ENCODE peak calls at places on chromosomes 6 and 20, in five cellular contexts. K, S, O, E and Y are unnamed samples.

GRCh38 chr6:25366785-25367657 is 87.8 kb downstream of the CARMIL1 start:
- DNase-seq in K (no peak), S (no peak), O (no peak), E (peak; percentile 39), Y (no peak)

GRCh38 chr20:59192533-59192896 is 28.9 kb downstream of the ZNF831 start:
- DNase-seq in K (no peak), S (no peak), O (no peak), E (no peak), Y (no peak)

GRCh38 chr20:38125157-38126056 is 39.7 kb downstream of the TGM2 start:
- DNase-seq in K (no peak), S (no peak), O (no peak), E (no peak), Y (peak; percentile 90)

GRCh38 chr6:19269341-19269898 is 567.8 kb upstream of the ID4 start:
- DNase-seq in K (no peak), S (no peak), O (no peak), E (no peak), Y (no peak)

GRCh38 chr6:8207869-8208191 is 105.5 kb upstream of the EEF1E1 start:
- DNase-seq in K (no peak), S (no peak), O (no peak), E (no peak), Y (no peak)

GRCh38 chr6:164398647-164399046 is 910.8 kb downstream of the C6orf118 start:
- DNase-seq in K (no peak), S (no peak), O (no peak), E (no peak), Y (no peak)

GRCh38 chr6:99612551-99613397 is 6.1 kb downstream of the PRDM13 start:
- DNase-seq in K (no peak), S (no peak), O (no peak), E (no peak), Y (no peak)

GRCh38 chr6:67615796-67616195 is 1019.3 kb upstream of the ADGRB3 start:
- DNase-seq in K (no peak), S (no peak), O (no peak), E (no peak), Y (no peak)

GRCh38 chr6:27541212-27541931 is 68.5 kb upstream of the ZNF184 start:
- DNase-seq in K (no peak), S (peak; percentile 18), O (peak; percentile 47), E (no peak), Y (peak; percentile 56)

GRCh38 chr20:54573838-54574237 is 98.4 kb downstream of the DOK5 start:
- DNase-seq in K (no peak), S (no peak), O (no peak), E (no peak), Y (no peak)

GRCh38 chr20:23039885-23040508 is 4.9 kb downstream of the SSTR4 start:
- DNase-seq in K (no peak), S (no peak), O (no peak), E (no peak), Y (no peak)

GRCh38 chr6:137933696-137934095 is 66.6 kb downstream of the TNFAIP3 start:
- DNase-seq in K (no peak), S (no peak), O (no peak), E (no peak), Y (no peak)
- TF ChIP-seq FOXM1 in K (no peak), S (no peak), O (no peak), E (no peak), Y (no peak)

GRCh38 chr6:12331474-12331873 is 41.3 kb downstream of the EDN1 start:
- DNase-seq in K (peak; percentile 47), S (no peak), O (no peak), E (no peak), Y (peak; percentile 47)

GRCh38 chr6:12334524-12335130 is 44.5 kb downstream of the EDN1 start:
- DNase-seq in K (no peak), S (no peak), O (no peak), E (no peak), Y (no peak)

GRCh38 chr6:12335131-12335527 is 45.0 kb downstream of the EDN1 start:
- DNase-seq in K (no peak), S (no peak), O (no peak), E (peak; percentile 51), Y (no peak)

GRCh38 chr6:12328701-12329100 is 38.5 kb downstream of the EDN1 start:
- DNase-seq in K (no peak), S (no peak), O (no peak), E (no peak), Y (no peak)

DNA sequence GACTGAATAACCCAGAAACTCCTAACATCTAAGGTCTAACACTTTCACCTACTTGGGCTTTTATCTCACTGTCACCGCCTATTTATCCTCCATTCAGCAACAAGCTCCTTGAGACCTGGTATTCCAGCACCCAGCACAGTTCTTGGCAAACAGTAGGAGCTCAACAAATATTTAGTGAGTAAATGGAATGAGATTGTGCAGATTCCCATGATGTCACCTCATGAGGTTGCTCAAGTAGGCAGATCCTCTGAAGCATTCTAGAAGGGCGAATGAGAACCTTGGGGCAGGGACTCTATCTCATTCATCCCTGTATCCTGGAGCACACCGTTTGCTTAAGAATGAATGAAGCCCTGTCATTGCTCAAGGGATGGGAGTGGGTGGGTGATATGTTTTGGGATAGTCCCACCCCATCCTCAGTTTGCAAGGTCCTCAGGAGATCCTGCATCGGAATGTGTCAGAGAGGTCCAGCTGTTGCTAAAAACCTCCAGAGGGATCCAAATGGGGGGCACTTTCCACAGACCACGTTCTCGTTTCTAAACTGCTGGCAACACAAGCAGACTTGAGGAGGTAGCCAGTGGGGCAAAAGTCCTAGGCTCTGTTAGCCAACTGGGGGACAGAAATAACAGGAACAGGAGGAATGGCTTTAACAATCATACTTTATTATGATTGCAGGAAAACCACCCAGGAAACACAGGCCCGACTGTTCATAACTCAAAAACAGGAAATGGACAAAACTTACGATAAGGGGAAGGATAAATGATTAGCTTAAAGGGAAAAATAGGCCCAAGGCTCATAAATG is 42.0 kb downstream of the EDN1 start:
- DNase-seq in K (no peak), S (no peak), O (no peak), E (no peak), Y (peak; percentile 90)
- TF ChIP-seq FOXM1 in K (no peak), S (no peak), O (no peak), E (no peak), Y (no peak)

DNA sequence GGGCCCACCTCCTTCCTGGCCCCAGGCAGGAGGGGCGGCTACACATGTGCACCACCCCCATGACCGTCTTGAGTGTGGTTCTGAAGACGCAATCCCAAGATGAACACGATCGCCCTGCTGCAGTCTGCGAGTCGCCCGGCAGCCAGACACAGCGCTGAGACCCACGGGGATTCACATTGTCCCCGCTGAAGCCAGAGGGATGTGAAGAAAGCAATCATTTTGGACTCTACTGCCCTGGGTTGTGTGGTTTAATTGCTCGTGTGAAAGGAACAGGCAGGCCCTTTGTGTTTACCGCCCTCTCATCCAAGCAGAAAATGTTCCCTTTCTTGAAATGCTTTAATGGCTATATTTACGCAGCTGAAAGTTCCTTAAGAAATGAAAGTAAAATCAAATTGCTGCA is 279.5 kb downstream of the TAF4 start:
- DNase-seq in K (no peak), S (no peak), O (no peak), E (no peak), Y (no peak)
- TF ChIP-seq FOXM1 in K (no peak), S (no peak), O (no peak), E (no peak), Y (no peak)

DNA sequence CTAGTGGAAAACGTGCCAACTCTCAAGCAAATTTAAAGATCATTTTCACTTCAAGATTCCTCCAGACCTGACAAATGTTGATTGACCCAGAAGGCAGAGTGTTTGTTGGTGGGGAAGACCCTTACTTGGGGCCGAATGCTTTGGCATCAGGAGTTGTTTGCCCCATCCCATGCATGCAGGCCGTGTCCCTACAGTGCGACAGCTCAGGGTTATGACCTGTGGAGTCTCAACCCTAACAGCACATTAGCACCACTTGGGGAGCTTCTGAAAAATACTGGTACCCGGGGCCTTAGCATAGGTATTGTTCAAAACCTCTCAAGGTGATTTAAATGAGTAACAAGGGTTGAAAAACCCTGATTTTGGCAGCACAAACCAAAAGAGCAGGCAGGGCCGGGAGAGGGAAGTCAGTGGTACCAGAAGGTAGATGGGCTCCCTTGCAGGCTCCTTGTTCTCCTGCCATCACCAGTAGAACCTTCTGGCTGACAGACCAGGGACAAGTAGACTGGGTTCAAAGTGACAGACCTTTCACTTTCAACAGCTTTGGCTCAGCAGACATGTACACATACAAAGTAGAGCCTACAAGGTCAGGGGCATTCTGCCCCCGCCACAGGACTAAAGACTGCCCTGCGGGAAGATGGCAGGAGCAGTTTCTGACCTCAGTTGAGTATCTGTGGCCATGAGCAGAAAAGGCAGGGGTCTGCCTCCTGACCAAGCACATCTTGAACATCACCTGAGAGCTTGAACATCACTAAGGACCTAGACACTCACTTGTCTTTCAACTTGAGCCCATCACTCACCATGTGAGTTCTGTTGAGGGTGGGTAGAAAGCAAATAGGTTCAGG is 39.6 kb downstream of the PLCG1 start:
- DNase-seq in K (no peak), S (no peak), O (no peak), E (no peak), Y (no peak)
- TF ChIP-seq FOXM1 in K (no peak), S (no peak), O (no peak), E (no peak), Y (no peak)

DNA sequence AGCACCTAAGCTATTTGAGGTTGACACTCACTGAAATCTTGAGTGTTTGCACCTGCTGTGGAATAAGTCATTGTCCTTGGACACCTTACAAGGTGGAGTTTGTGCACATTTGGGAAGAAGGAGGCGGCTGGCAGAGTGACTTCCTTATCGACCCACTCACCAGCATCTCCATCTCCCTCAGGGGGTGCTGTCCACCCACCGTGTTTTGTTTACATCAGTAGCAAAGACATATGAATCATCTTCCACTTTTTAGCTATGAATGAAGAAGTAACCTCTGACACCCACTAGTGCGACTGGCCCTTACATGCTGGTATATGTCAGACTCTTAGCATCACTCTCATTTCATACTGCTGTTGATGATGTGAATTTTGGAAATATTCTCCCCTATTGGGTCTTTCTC is 119.5 kb upstream of the SGK1 start:
- DNase-seq in K (no peak), S (no peak), O (peak; percentile 20), E (peak; percentile 15), Y (no peak)
- TF ChIP-seq FOXM1 in K (no peak), S (no peak), O (no peak), E (no peak), Y (no peak)

GRCh38 chr6:155079985-155080452 is 84.9 kb downstream of the TIAM2 start:
- DNase-seq in K (no peak), S (no peak), O (peak; percentile 74), E (peak; percentile 25), Y (no peak)
- TF ChIP-seq FOXM1 in K (no peak), S (no peak), O (peak; percentile 94), E (no peak), Y (no peak)

GRCh38 chr20:16246870-16247269 is 326.4 kb downstream of the KIF16B start:
- DNase-seq in K (no peak), S (no peak), O (no peak), E (no peak), Y (no peak)

GRCh38 chr20:16243470-16243869 is 329.8 kb downstream of the KIF16B start:
- DNase-seq in K (peak; percentile 77), S (no peak), O (no peak), E (no peak), Y (peak; percentile 22)

GRCh38 chr20:16240355-16240754 is 332.9 kb downstream of the KIF16B start:
- DNase-seq in K (no peak), S (no peak), O (no peak), E (no peak), Y (no peak)

GRCh38 chr20:16245879-16246278 is 327.4 kb downstream of the KIF16B start:
- DNase-seq in K (no peak), S (no peak), O (no peak), E (no peak), Y (peak; percentile 44)

GRCh38 chr20:16241911-16242310 is 331.3 kb downstream of the KIF16B start:
- DNase-seq in K (peak; percentile 38), S (no peak), O (no peak), E (no peak), Y (peak; percentile 72)
- TF ChIP-seq FOXM1 in K (no peak), S (no peak), O (no peak), E (no peak), Y (no peak)

GRCh38 chr20:47785900-47786762 is 850 bp upstream of the SULF2 start:
- DNase-seq in K (peak; percentile 86), S (peak; percentile 64), O (peak; percentile 45), E (no peak), Y (peak; percentile 82)
- TF ChIP-seq FOXM1 in K (no peak), S (no peak), O (no peak), E (no peak), Y (no peak)